ENCODE peak calls at places on chromosomes 12 and 14, in eight cellular contexts. N is breast epithelium, Q is A549, Z is suprapubic skin, G is GM12878, P is heart left ventricle, O is stomach, D is endothelial cell of umbilical vein. F is an unnamed sample. For H3K9me3, the result is how much of the 10 kb centered on the place peaks cover.

GRCh38 chr12:100959481-100959880 is 164.9 kb downstream of the ANO4 start:
- DNase-seq in N (no peak), D (peak), G (no peak), O (no peak), P (no peak), Q (no peak), Z (no peak), F (no peak)

GRCh38 chr12:47679785-47680184 is 26.0 kb downstream of the RPAP3 start:
- DNase-seq in N (no peak), Q (no peak), O (no peak), D (no peak), G (no peak), Z (no peak), P (no peak), F (no peak)

GRCh38 chr12:104615048-104615561 is 158.4 kb downstream of the CHST11 start:
- DNase-seq in G (no peak), O (no peak), Q (no peak), P (peak), Z (peak), D (no peak), N (no peak), F (no peak)

GRCh38 chr12:129607293-129607692 is 296.5 kb downstream of the TMEM132D start:
- DNase-seq in D (no peak), P (no peak), O (no peak), Z (no peak), N (no peak), Q (peak), G (no peak), F (no peak)

GRCh38 chr14:70359076-70359424 is 433 bp downstream of the COX16 start:
- DNase-seq in Z (no peak), G (no peak), D (no peak), P (no peak), N (no peak), O (peak), Q (no peak), F (no peak)

GRCh38 chr12:123288751-123289346 is 17.2 kb upstream of the CDK2AP1 start:
- DNase-seq in Q (no peak), G (no peak), D (no peak), N (no peak), P (no peak), Z (peak), O (no peak), F (no peak)

GRCh38 chr12:123223241-123223668 is 9.7 kb downstream of the MPHOSPH9 start:
- DNase-seq in G (no peak), Z (no peak), O (no peak), P (no peak), D (no peak), Q (no peak), N (no peak), F (no peak)

GRCh38 chr12:15856097-15856982 is 25.8 kb upstream of the STRAP start:
- DNase-seq in D (peak), N (no peak), Q (peak), P (no peak), G (peak), Z (no peak), O (peak), F (no peak)

GRCh38 chr12:108633534-108634224 is at the start of gene SELPLG:
- DNase-seq in P (peak), N (no peak), D (no peak), Q (no peak), O (peak), G (peak), Z (peak), F (no peak)

GRCh38 chr14:77302926-77303325 is 17.8 kb downstream of the POMT2 start:
- DNase-seq in P (no peak), Z (no peak), O (no peak), Q (peak), G (no peak), D (peak), N (no peak), F (no peak)

GRCh38 chr12:32281098-32281497 is 118.3 kb upstream of the FGD4 start:
- DNase-seq in O (no peak), Q (no peak), G (no peak), Z (no peak), N (no peak), P (no peak), D (no peak), F (no peak)

GRCh38 chr14:100592461-100592871 is 5.2 kb upstream of the BEGAIN start:
- DNase-seq in N (no peak), G (no peak), Q (no peak), O (no peak), D (no peak), P (peak), Z (peak), F (no peak)

GRCh38 chr12:3489057-3489456 is 1.9 kb upstream of the PRMT8 start:
- DNase-seq in G (no peak), Z (no peak), N (no peak), D (no peak), P (no peak), O (no peak), Q (no peak), F (no peak)

GRCh38 chr14:89509891-89510290 is 92.9 kb upstream of the FOXN3 start:
- DNase-seq in G (no peak), P (no peak), N (no peak), Q (no peak), O (no peak), Z (no peak), D (no peak), F (no peak)

GRCh38 chr12:114669501-114670256 is 14.3 kb downstream of the TBX3 start:
- DNase-seq in P (no peak), D (no peak), Q (no peak), N (no peak), G (no peak), Z (no peak), O (no peak), F (no peak)

DNA sequence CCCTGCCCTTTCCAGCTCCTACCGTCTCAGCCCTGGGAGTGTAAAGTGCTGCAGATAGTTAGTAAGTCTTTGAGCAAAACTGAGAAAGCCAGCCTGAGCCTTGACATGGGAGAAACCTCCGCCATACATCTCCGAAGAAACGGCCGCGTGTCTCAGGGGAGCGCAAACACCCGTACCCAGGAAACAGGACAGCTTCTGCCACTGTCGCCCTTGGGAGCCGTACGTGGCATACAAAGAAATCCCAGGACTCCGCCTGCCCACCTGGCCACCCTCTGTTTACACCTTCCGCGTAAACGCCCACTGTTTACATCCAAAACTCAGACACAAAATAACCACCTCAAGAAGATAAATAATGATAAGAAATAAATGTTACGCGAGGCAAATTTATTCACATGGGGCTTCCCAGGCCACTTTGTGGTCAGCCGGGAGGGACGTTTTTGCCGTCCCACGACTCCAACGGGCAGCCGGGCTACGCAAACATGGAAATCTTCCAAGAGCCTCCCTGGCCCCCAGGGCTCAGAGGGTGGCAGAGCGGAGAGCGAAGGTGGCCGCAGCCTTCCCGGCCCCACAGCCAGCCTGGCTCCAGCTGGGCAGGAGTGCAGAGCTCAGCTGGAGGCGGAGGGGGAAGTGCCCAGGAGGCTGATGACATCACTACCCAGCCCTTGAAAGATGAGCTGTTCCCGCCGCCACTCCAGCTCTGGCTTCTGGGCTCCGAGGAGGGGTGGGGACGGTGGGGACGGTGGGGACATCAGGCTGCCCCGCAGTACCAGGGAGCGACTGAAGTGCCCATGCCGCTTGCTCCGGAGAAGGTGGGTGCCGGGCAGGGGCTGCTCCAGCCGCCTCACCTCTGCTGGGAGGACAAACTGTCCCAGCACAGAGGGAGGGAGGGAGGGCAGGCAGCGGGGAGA is at the start of gene BDKRB2:
- DNase-seq in N (peak), O (peak), Q (peak), G (no peak), D (peak), Z (peak), P (no peak), F (no peak)
- TF ChIP-seq POLR2A in N (peak), O (no peak), Q (peak), G (no peak), D (no peak), Z (no peak), P (no peak), F (peak)

GRCh38 chr14:26963696-26964095 is 365.9 kb upstream of the NOVA1 start:
- DNase-seq in O (no peak), P (no peak), Q (peak), D (no peak), Z (peak), N (no peak), G (no peak), F (no peak)
- H3K9me3 ChIP-seq in O (under half), P (under half), Q (under half), D (under half), Z (under half), N (under half), G (under half), F (under half)

GRCh38 chr12:38906482-38907170 is 1.2 kb upstream of the CPNE8 start:
- DNase-seq in G (peak), Q (peak), D (peak), Z (peak), N (peak), P (peak), O (peak), F (peak)
- TF ChIP-seq POLR2A in G (peak), Q (peak), D (no peak), Z (peak), N (peak), P (no peak), O (no peak), F (no peak)

DNA sequence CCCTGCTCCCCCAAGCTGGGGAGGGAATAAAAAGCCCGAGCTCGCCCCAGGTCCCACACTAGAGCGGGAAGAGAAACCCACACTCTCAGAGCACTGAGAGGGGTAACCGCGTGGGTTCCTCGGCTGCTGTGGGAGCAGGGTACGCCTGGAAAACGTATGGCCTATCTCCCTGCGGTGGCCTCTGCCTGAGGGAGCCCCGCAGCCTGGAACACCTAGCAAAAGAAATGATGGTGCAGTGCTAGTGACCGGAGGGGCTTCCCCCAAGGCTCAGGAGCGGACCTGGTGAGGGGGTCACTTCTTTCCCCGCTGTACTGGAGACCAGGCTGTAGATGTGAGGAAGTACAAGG is 2.5 kb upstream of the OR4N2 start:
- DNase-seq in G (no peak), Q (no peak), Z (no peak), O (no peak), N (no peak), D (no peak), P (no peak), F (no peak)
- H3K9me3 ChIP-seq in G (under half), Q (under half), Z (under half), O (under half), N (under half), D (under half), P (under half), F (under half)

F was measured in esophagus muscularis mucosa.